ENCODE peak calls at places on chromosomes 1 and 21, in ten cellular contexts. I, J, E, K, Q, Z, A, B, T and U are unnamed samples.

GRCh38 chr1:169550294-169550693 is 36.0 kb downstream of the F5 start:
- DNase-seq in J (no peak), A (peak), I (no peak), Q (peak), Z (peak), E (no peak), T (no peak), K (no peak), B (peak), U (no peak)

GRCh38 chr1:29120955-29121485 is 2.7 kb downstream of the TMEM200B start:
- DNase-seq in K (peak), E (no peak), J (no peak), I (no peak), Z (peak), T (no peak), A (peak), B (peak), Q (peak), U (peak)

GRCh38 chr21:34511787-34512451 is at the start of gene KCNE1:
- DNase-seq in Q (peak), E (peak), K (no peak), T (peak), J (peak), B (no peak), Z (no peak), I (no peak), A (no peak), U (no peak)

GRCh38 chr1:222546548-222547259 is 1.2 kb downstream of the HHIPL2 start:
- DNase-seq in Q (peak), K (no peak), T (no peak), B (peak), Z (no peak), J (no peak), A (no peak), I (no peak), E (peak), U (no peak)

GRCh38 chr21:27802816-27803475 is 836.1 kb upstream of the ADAMTS5 start:
- DNase-seq in I (no peak), E (no peak), Z (peak), T (no peak), K (no peak), A (no peak), B (peak), Q (peak), J (no peak), U (peak)

GRCh38 chr1:102365074-102365473 is 368.3 kb upstream of the OLFM3 start:
- DNase-seq in E (no peak), J (no peak), K (no peak), A (no peak), B (no peak), T (no peak), I (no peak), Z (no peak), Q (no peak), U (no peak)

GRCh38 chr1:62438163-62438562 is 1.3 kb downstream of the USP1 start:
- DNase-seq in B (no peak), A (no peak), Z (no peak), Q (no peak), K (no peak), J (no peak), T (no peak), I (no peak), E (no peak), U (no peak)

GRCh38 chr1:227316941-227317540 is 1.3 kb downstream of the CDC42BPA start:
- DNase-seq in T (no peak), K (no peak), E (no peak), J (no peak), B (peak), Q (peak), I (no peak), A (no peak), Z (no peak), U (no peak)

GRCh38 chr1:11938722-11939526 is 4.4 kb downstream of the PLOD1 start:
- DNase-seq in T (no peak), I (no peak), E (no peak), Z (no peak), Q (peak), B (no peak), A (no peak), J (no peak), K (no peak), U (no peak)

GRCh38 chr1:234659538-234659937 is 49.6 kb upstream of the IRF2BP2 start:
- DNase-seq in T (no peak), K (no peak), B (peak), Z (no peak), E (no peak), I (no peak), J (no peak), Q (peak), A (no peak), U (no peak)

GRCh38 chr1:113660053-113660452 is 99.2 kb downstream of the PHTF1 start:
- DNase-seq in A (no peak), K (no peak), B (no peak), Q (no peak), T (no peak), Z (no peak), E (no peak), I (no peak), J (no peak), U (no peak)

GRCh38 chr1:85692730-85693314 is 15.4 kb downstream of the ZNHIT6 start:
- DNase-seq in A (no peak), Q (peak), B (peak), E (no peak), K (no peak), J (no peak), T (no peak), Z (no peak), I (no peak), U (no peak)

GRCh38 chr1:94970783-94971182 is 43.9 kb upstream of the CNN3 start:
- DNase-seq in K (no peak), E (no peak), T (no peak), Q (no peak), A (no peak), I (no peak), Z (no peak), J (no peak), B (no peak), U (no peak)

GRCh38 chr1:5620997-5621396 is 371.2 kb downstream of the NPHP4 start:
- DNase-seq in Q (no peak), E (no peak), B (no peak), Z (peak), K (no peak), A (no peak), T (no peak), I (no peak), J (no peak), U (no peak)

GRCh38 chr1:15110867-15111230 is 42.7 kb upstream of the TMEM51 start:
- DNase-seq in E (no peak), Q (no peak), Z (no peak), B (no peak), K (no peak), T (no peak), A (no peak), I (no peak), J (no peak), U (no peak)

GRCh38 chr1:67273591-67273990 is 34.1 kb upstream of the IL12RB2 start:
- DNase-seq in I (no peak), Z (no peak), J (no peak), K (no peak), E (no peak), T (no peak), Q (no peak), B (no peak), A (no peak), U (no peak)

GRCh38 chr1:227901906-227902640 is 45.7 kb downstream of the WNT9A start:
- DNase-seq in J (peak), B (peak), K (no peak), I (no peak), E (peak), A (no peak), Z (no peak), T (no peak), Q (peak), U (no peak)

GRCh38 chr1:93753766-93754763 is 72.4 kb upstream of the BCAR3 start:
- DNase-seq in A (no peak), Z (no peak), E (peak), B (peak), T (peak), I (no peak), Q (peak), J (peak), K (no peak), U (no peak)

GRCh38 chr21:41210405-41211040 is 42.6 kb downstream of the BACE2 start:
- DNase-seq in B (peak), A (no peak), Z (no peak), K (no peak), J (no peak), E (no peak), Q (peak), T (no peak), I (no peak), U (no peak)

GRCh38 chr1:198651685-198652400 is 13.0 kb downstream of the PTPRC start:
- DNase-seq in T (no peak), Z (no peak), J (no peak), E (no peak), K (no peak), Q (no peak), B (no peak), A (no peak), I (no peak), U (no peak)

GRCh38 chr1:198653815-198654413 is 15.1 kb downstream of the PTPRC start:
- DNase-seq in I (no peak), E (no peak), B (no peak), A (no peak), T (no peak), Q (no peak), K (no peak), Z (no peak), J (no peak), U (no peak)

GRCh38 chr1:198648584-198648983 is 9.7 kb downstream of the PTPRC start:
- DNase-seq in K (no peak), A (no peak), J (no peak), B (no peak), I (no peak), Q (no peak), E (no peak), T (no peak), Z (no peak), U (no peak)

GRCh38 chr1:198649598-198650338 is 10.9 kb downstream of the PTPRC start:
- DNase-seq in T (no peak), B (no peak), Z (no peak), I (no peak), J (no peak), A (no peak), E (no peak), K (no peak), Q (no peak), U (no peak)

DNA sequence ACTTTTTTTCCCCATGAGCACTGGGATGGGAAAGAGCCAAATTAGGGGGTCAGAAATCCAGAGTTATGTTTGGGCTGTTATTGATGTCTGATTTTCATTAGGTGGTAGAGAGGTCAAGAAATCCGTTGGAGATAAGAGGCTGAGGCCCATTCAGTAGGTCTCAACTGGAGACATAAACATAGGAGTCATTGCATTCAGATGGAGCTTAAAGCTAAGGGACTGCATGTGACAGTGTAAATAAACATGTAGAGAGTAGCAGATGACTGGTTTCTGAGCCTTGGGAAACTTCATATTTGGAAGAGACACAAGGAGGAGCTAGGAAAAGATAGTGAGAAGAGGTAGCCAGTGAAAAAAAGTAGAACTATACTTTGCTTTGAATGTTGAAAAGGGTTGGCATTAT is 11.7 kb downstream of the PTPRC start:
- DNase-seq in T (no peak), Z (no peak), B (no peak), Q (no peak), J (no peak), K (no peak), E (no peak), A (no peak), I (no peak), U (no peak)
- H3K27ac ChIP-seq in T (no peak), Z (no peak), B (no peak), Q (no peak), J (no peak), K (peak), E (no peak), A (peak), I (no peak), U (no peak)

GRCh38 chr1:84090447-84091244 is 53.4 kb upstream of the PRKACB start:
- DNase-seq in B (no peak), K (peak), Z (no peak), J (no peak), I (no peak), Q (no peak), E (no peak), T (no peak), A (peak), U (no peak)
- H3K27ac ChIP-seq in B (no peak), K (peak), Z (no peak), J (no peak), I (no peak), Q (no peak), E (no peak), T (no peak), A (peak), U (no peak)

DNA sequence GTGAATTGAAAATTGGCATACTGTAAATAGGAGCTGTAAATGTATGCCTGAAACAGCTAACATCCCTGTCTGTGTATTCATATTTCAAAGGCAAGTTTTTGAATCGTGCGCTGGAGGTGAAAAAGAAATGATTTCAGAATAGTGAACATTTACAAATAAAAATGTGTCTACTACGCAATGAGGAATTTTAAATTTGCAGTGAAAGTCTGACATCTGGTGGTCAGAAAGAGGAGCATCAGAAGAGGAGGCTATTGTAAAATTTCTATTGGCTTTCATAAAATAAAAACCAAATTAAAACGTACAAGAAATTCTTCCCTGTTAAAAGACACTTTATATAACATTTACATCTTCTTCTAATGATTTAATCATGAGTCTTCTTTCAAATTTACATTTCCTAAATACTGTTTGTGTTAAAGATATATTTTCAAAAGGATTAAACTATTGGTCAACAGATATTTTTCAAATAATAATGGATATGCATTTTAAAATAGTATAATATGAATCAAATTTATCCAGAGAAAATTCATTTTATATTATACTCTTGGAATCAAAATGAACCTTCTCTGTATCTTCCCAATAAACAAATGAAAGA is 113.7 kb upstream of the RRP15 start:
- DNase-seq in Z (peak), A (no peak), I (no peak), E (no peak), J (no peak), B (peak), T (no peak), Q (peak), K (no peak), U (no peak)
- H3K27ac ChIP-seq in Z (no peak), A (no peak), I (no peak), E (no peak), J (no peak), B (no peak), T (no peak), Q (no peak), K (no peak), U (no peak)

DNA sequence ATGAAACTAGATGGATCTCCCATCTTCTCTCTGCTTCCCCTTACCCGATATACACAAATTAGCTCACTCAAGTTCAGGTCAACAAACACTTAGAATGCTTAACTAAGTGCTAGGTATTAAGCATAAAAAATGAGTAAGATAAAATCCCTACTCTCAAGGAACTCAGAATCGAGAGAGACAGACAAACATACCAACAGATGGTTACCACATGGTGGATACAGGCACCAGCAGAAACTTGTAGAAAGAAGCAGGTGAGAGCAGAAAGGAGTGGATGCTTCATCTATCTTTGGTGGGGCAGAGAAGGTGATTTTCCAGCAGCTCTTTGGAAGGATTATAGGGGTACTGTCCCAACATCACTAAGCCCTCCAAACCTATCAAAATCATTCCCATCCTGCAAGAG is 32.2 kb downstream of the C8B start:
- DNase-seq in Z (no peak), Q (no peak), B (no peak), E (no peak), J (no peak), K (no peak), T (no peak), I (no peak), A (no peak), U (no peak)
- H3K27ac ChIP-seq in Z (no peak), Q (no peak), B (no peak), E (no peak), J (peak), K (no peak), T (no peak), I (no peak), A (no peak), U (no peak)

DNA sequence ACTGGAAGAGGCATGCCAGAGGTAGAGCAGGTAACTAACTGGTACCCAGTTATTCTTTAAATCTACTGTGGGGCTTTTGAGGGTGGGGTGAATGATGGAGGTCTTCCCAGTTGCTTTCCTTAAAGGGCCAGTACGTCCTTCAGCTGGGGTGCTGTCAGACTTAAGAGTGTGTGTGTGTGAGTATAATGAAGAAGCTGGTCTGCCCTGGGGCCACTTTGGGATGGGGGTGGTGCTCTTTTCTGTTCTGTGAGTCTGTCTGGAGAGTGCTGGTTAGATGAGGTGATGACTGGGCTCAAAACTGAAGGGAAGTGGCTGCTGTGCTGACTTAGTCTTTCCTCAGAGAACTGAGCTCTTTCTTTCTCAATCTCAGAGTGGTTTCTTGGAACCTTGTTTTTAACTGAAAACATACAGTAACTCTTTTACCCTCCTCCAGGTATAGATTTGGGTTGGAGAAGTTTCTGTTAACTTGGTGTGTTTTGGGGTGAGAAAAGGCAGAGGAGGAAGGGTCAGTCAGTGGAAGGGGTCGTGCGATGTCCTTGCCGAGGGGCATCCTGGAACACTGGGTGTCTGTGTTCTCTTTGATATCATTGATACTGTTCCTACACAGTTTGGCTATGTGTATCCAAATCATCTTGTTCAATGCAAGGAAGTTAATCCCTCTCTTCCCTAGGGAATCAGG is 746 bp downstream of the MACF1 start:
- DNase-seq in K (peak), E (peak), J (no peak), I (no peak), Q (peak), T (peak), A (peak), Z (no peak), B (peak), U (no peak)
- H3K27ac ChIP-seq in K (peak), E (peak), J (peak), I (peak), Q (peak), T (peak), A (peak), Z (peak), B (peak), U (peak)

DNA sequence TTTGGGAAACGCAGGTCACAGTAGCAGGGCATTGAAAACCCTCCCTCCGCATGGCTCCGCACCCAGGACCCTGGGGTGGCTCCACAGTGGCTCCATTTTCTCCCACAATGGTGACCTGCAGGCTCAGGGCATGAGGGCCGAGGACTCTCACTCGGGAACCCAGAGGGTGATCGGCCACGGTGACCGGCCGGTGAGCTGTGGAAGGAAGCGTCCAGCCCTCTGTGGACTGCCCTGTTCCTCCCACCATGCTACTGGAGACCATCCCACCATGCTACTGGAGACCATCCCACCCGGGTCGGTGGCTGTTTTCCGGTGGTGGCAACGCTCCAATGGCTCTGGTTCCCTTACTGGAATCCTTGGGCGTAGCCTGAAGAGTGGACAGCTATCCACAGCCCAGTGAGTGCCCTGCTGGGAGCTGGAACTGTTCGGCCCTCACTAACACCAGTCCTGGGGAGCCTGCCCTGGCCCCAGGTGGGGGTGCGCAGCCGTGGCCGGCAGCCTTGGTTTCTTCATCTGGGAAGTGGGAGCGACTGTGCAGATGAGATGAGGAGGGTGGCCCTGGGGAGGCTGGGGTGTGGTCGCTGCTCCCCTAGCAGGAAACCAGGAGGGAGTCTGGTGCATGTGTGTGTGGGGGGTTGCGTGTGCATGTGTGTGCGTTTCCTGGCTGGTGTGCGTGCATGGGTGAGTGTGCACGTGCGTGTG is 59.6 kb downstream of the PRDM16 start:
- DNase-seq in E (peak), J (no peak), Z (no peak), I (no peak), T (no peak), K (no peak), Q (no peak), A (no peak), B (no peak), U (no peak)
- H3K27ac ChIP-seq in E (peak), J (no peak), Z (no peak), I (peak), T (peak), K (no peak), Q (no peak), A (no peak), B (no peak), U (peak)